ENCODE peak calls at places on chromosomes 4 and X, in four cellular contexts. M is ascending aorta, L is C1 segment of cervical spinal cord, K is ACHN. F is an unnamed sample.

GRCh38 chrX:23269923-23270322 is 64.7 kb upstream of the PTCHD1 start:
- DNase-seq in M (no peak), L (no peak), K (no peak), F (no peak)

GRCh38 chr4:80017125-80017854 is 55.7 kb downstream of the ANTXR2 start:
- DNase-seq in M (no peak), L (no peak), K (peak), F (no peak)

GRCh38 chrX:145729635-145730034 is 88.0 kb upstream of the SLITRK2 start:
- DNase-seq in M (no peak), L (peak), K (no peak), F (no peak)

GRCh38 chr4:41207330-41207831 is 7.0 kb downstream of the APBB2 start:
- DNase-seq in M (no peak), L (no peak), K (no peak), F (no peak)

GRCh38 chrX:133482345-133483041 is 67.2 kb upstream of the GPC4 start:
- DNase-seq in M (no peak), L (no peak), K (no peak), F (no peak)

GRCh38 chrX:136205882-136206281 is 45.3 kb downstream of the MAP7D3 start:
- DNase-seq in M (no peak), L (no peak), K (no peak), F (no peak)

GRCh38 chr4:86092684-86093083 is 267.2 kb downstream of the MAPK10 start:
- DNase-seq in M (no peak), L (no peak), K (peak), F (no peak)

GRCh38 chr4:162705130-162705803 is 461.4 kb downstream of the NAF1 start:
- DNase-seq in M (no peak), L (no peak), K (no peak), F (no peak)

GRCh38 chrX:17474892-17475291 is 99.9 kb downstream of the NHS start:
- DNase-seq in M (no peak), L (no peak), K (peak), F (no peak)

GRCh38 chr4:180455226-180455625 is 1788.0 kb upstream of the TENM3 start:
- DNase-seq in M (no peak), L (no peak), K (no peak), F (no peak)

GRCh38 chr4:168558587-168558986 is 61.7 kb downstream of the PALLD start:
- DNase-seq in M (no peak), L (no peak), K (peak), F (no peak)

GRCh38 chrX:133314297-133314696 is 96.1 kb upstream of the TFDP3 start:
- DNase-seq in M (no peak), L (no peak), K (no peak), F (no peak)

GRCh38 chr4:6972911-6973310 is 63.3 kb downstream of the TBC1D14 start:
- DNase-seq in M (no peak), L (no peak), K (no peak), F (no peak)

GRCh38 chr4:15702941-15703403 is at the start of gene BST1:
- DNase-seq in M (peak), L (peak), K (no peak), F (no peak)

GRCh38 chr4:127505203-127505602 is 127.6 kb upstream of the INTU start:
- DNase-seq in M (no peak), L (no peak), K (no peak), F (no peak)

GRCh38 chr4:71300362-71300761 is 38.5 kb upstream of the SLC4A4 start:
- DNase-seq in M (no peak), L (no peak), K (no peak), F (no peak)

GRCh38 chr4:113844369-113844768 is 82.8 kb upstream of the CAMK2D start:
- DNase-seq in M (no peak), L (no peak), K (no peak), F (no peak)

GRCh38 chrX:78092296-78092695 is 11.8 kb upstream of the PGK1 start:
- DNase-seq in M (no peak), L (no peak), K (peak), F (no peak)